ENCODE peak calls at places on chromosome 9, in eight cellular contexts. D, X, H, Q, A, U, P and N are unnamed samples.

GRCh38 chr9:82168585-82168984 is 180.0 kb downstream of the SPATA31D1 start:
- DNase-seq in U (no peak), X (no peak), A (no peak), Q (no peak), H (no peak), D (no peak), P (no peak), N (no peak)

GRCh38 chr9:68947842-68948569 is 65.9 kb downstream of the PRKACG start:
- DNase-seq in U (no peak), H (no peak), Q (no peak), P (no peak), A (no peak), D (no peak), X (no peak), N (no peak)

GRCh38 chr9:89674667-89675402 is 70.0 kb downstream of the GADD45G start:
- DNase-seq in U (peak; percentile 18), A (peak; percentile 59), P (no peak), X (peak; percentile 70), D (no peak), Q (peak; percentile 89), H (peak; percentile 51), N (no peak)

GRCh38 chr9:18675973-18676372 is 202.0 kb downstream of the ADAMTSL1 start:
- DNase-seq in A (no peak), U (no peak), D (no peak), X (no peak), Q (no peak), H (no peak), P (no peak), N (no peak)

GRCh38 chr9:28464817-28465216 is 891.5 kb upstream of the C9orf72 start:
- DNase-seq in U (no peak), X (no peak), P (no peak), Q (no peak), H (no peak), D (no peak), A (no peak), N (peak; percentile 38)

GRCh38 chr9:23543420-23543819 is 282.6 kb downstream of the ELAVL2 start:
- DNase-seq in D (no peak), A (no peak), Q (no peak), U (no peak), H (no peak), X (no peak), P (no peak), N (no peak)

GRCh38 chr9:88870627-88871026 is 120.6 kb upstream of the S1PR3 start:
- DNase-seq in A (no peak), P (no peak), Q (no peak), H (no peak), X (no peak), D (no peak), U (no peak), N (no peak)

GRCh38 chr9:106587021-106587420 is 275.9 kb upstream of the ZNF462 start:
- DNase-seq in U (no peak), A (no peak), P (no peak), Q (no peak), X (no peak), D (no peak), H (no peak), N (no peak)

GRCh38 chr9:74795803-74796202 is 91.9 kb downstream of the TRPM6 start:
- DNase-seq in A (no peak), Q (no peak), H (no peak), D (no peak), X (no peak), P (no peak), U (no peak), N (no peak)

GRCh38 chr9:116267021-116267420 is 113.4 kb downstream of the PAPPA start:
- DNase-seq in X (no peak), H (no peak), D (no peak), A (no peak), U (no peak), Q (no peak), P (no peak), N (no peak)

GRCh38 chr9:95726756-95727155 is 148.7 kb upstream of the ERCC6L2 start:
- DNase-seq in H (no peak), D (no peak), U (no peak), X (no peak), A (no peak), P (peak; percentile 48), Q (peak; percentile 63), N (no peak)

GRCh38 chr9:120966005-120966369 is 39.4 kb upstream of the TRAF1 start:
- DNase-seq in U (no peak), X (no peak), H (no peak), P (no peak), Q (no peak), D (no peak), A (no peak), N (no peak)
- TF ChIP-seq POLR2AphosphoS5 in U (no peak), X (no peak), H (no peak), P (no peak), Q (no peak), D (no peak), A (no peak), N (no peak)

GRCh38 chr9:107735821-107736220 is 246.3 kb upstream of the KLF4 start:
- DNase-seq in Q (no peak), A (no peak), H (no peak), X (no peak), P (no peak), D (no peak), U (no peak), N (no peak)

GRCh38 chr9:107732781-107733529 is 243.4 kb upstream of the KLF4 start:
- DNase-seq in X (no peak), P (no peak), D (peak; percentile 82), Q (no peak), U (no peak), H (no peak), A (peak; percentile 49), N (no peak)

GRCh38 chr9:107731115-107731762 is 241.7 kb upstream of the KLF4 start:
- DNase-seq in Q (no peak), H (no peak), U (no peak), A (no peak), X (no peak), D (no peak), P (no peak), N (no peak)

GRCh38 chr9:107734231-107735014 is 244.9 kb upstream of the KLF4 start:
- DNase-seq in A (no peak), Q (no peak), H (no peak), U (no peak), P (no peak), X (no peak), D (peak; percentile 72), N (no peak)

DNA sequence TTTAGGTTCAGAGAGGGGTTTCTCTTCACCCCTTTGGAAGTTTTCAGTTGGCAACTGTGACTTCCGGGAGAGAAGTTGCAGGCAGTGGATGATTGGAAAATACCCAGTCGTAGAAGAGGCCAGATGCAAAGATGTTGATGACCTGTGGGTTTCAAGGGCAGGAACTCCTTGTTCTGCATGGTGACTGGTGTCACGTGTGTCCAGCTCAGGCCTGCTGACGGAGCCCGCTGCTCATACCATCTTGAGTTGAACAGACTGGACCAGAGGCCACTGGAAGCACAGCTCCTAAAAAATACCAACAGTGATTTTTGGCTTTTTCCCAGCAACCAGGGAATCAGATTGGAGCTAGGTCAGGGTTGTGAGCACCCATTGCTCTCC is 243.9 kb upstream of the KLF4 start:
- DNase-seq in X (no peak), H (peak; percentile 28), Q (no peak), P (no peak), A (peak; percentile 56), U (peak; percentile 50), D (peak; percentile 90), N (peak; percentile 85)
- TF ChIP-seq EP300 in X (no peak), H (peak; percentile 15), Q (no peak), P (no peak), A (no peak), U (no peak), D (peak; percentile 47), N (no peak)

DNA sequence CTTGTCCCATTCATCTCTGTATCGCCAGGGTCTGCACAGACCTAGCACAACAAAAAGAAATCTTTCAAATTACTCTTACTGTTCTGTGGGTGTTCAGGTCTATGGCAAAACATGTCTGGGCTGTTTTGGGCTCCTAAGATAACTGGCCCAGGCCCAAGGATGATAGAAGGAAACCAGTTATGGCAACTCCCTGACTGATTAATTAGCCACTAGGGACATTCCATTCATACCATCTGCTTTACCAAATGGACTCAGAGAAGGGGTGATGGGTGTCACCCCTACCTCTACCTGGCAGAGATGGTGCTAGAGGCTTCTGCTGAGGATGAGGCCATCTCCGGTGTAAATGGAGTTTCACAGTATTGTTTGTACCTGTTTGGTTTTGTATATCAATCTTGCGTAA is 1.9 kb downstream of the SLC31A2 start:
- DNase-seq in A (no peak), Q (no peak), U (no peak), P (no peak), D (no peak), X (no peak), H (no peak), N (no peak)
- H3K27ac ChIP-seq in A (no peak overlapping the region), Q (no peak overlapping the region), U (peak overlapping the region; percentile 92), P (no peak overlapping the region), D (peak overlapping the region; percentile 84), X (no peak overlapping the region), H (peak overlapping the region; percentile 88), N (peak overlapping the region; percentile 92)

GRCh38 chr9:112325600-112325999 is 7.8 kb downstream of the PTBP3 start:
- DNase-seq in Q (no peak), U (no peak), H (no peak), D (no peak), X (no peak), A (no peak), P (no peak), N (no peak)
- TF ChIP-seq POLR2AphosphoS5 in Q (no peak), U (no peak), H (no peak), D (no peak), X (no peak), A (no peak), P (no peak), N (no peak)

DNA sequence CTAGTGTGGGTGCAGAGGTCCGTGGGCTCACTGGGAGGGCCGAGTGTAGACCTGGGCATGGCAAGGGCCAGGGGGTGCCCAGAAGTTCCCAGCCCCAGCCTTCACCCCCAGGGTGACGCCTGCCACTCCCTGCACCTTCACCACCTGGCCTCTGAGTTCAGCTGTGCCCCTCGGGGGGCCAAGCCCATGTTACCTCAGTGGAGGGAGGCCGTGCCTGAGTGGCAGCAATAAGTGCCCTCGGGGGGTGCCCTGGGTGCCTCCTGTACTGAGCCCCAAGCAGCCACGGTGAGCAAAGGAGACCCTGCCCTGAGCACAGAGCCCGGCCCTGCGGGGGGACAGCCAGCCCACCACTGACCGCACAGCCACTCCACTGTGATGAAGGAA is 10.3 kb upstream of the FCN2 start:
- DNase-seq in X (no peak), A (no peak), H (no peak), P (no peak), D (no peak), U (no peak), Q (no peak), N (peak; percentile 77)
- TF ChIP-seq EP300 in X (no peak), A (no peak), H (no peak), P (no peak), D (no peak), U (no peak), Q (no peak), N (no peak)